ENCODE peak calls at places on chromosomes 6 and 20, in seven cellular contexts. One of them, this sample, is unnamed.

GRCh38 chr6:106927531-106928398 is 46.8 kb downstream of the CD24 start:
- DNase-seq in astrocyte of the spinal cord: peak
- DNase-seq in left ventricle myocardium inferior: peak
- DNase-seq in astrocyte: peak
- DNase-seq in cardiac muscle cell: peak
- DNase-seq in cardiac fibroblast: peak
- DNase-seq in fibroblast of pulmonary artery: peak
- DNase-seq in this sample: no peak

GRCh38 chr6:44113396-44113795 is 13.9 kb downstream of the MRPL14 start:
- DNase-seq in astrocyte: no peak
- DNase-seq in left ventricle myocardium inferior: no peak
- DNase-seq in cardiac fibroblast: no peak
- DNase-seq in astrocyte of the spinal cord: no peak
- DNase-seq in cardiac muscle cell: no peak
- DNase-seq in fibroblast of pulmonary artery: no peak
- DNase-seq in this sample: no peak

GRCh38 chr6:124199226-124199625 is 395.6 kb downstream of the NKAIN2 start:
- DNase-seq in cardiac fibroblast: no peak
- DNase-seq in astrocyte of the spinal cord: no peak
- DNase-seq in cardiac muscle cell: no peak
- DNase-seq in fibroblast of pulmonary artery: no peak
- DNase-seq in left ventricle myocardium inferior: no peak
- DNase-seq in astrocyte: no peak
- DNase-seq in this sample: no peak

GRCh38 chr20:51565741-51566140 is 23.2 kb upstream of the NFATC2 start:
- DNase-seq in cardiac fibroblast: peak
- DNase-seq in fibroblast of pulmonary artery: no peak
- DNase-seq in astrocyte of the spinal cord: peak
- DNase-seq in astrocyte: peak
- DNase-seq in left ventricle myocardium inferior: no peak
- DNase-seq in cardiac muscle cell: no peak
- DNase-seq in this sample: peak

GRCh38 chr6:134035823-134036296 is 16.6 kb downstream of the SLC2A12 start:
- DNase-seq in cardiac muscle cell: no peak
- DNase-seq in astrocyte of the spinal cord: peak
- DNase-seq in cardiac fibroblast: peak
- DNase-seq in astrocyte: peak
- DNase-seq in left ventricle myocardium inferior: no peak
- DNase-seq in fibroblast of pulmonary artery: peak
- DNase-seq in this sample: no peak

GRCh38 chr20:9220874-9221547 is 152.1 kb downstream of the PLCB4 start:
- DNase-seq in astrocyte: peak
- DNase-seq in astrocyte of the spinal cord: peak
- DNase-seq in cardiac muscle cell: peak
- DNase-seq in fibroblast of pulmonary artery: peak
- DNase-seq in left ventricle myocardium inferior: no peak
- DNase-seq in cardiac fibroblast: peak
- DNase-seq in this sample: peak

GRCh38 chr6:17998442-17998841 is 11.0 kb upstream of the KIF13A start:
- DNase-seq in cardiac muscle cell: no peak
- DNase-seq in fibroblast of pulmonary artery: no peak
- DNase-seq in astrocyte of the spinal cord: no peak
- DNase-seq in left ventricle myocardium inferior: no peak
- DNase-seq in astrocyte: no peak
- DNase-seq in cardiac fibroblast: peak
- DNase-seq in this sample: no peak

GRCh38 chr6:16505711-16506362 is 255.4 kb downstream of the ATXN1 start:
- DNase-seq in astrocyte of the spinal cord: peak
- DNase-seq in cardiac fibroblast: peak
- DNase-seq in astrocyte: peak
- DNase-seq in left ventricle myocardium inferior: no peak
- DNase-seq in cardiac muscle cell: no peak
- DNase-seq in fibroblast of pulmonary artery: peak
- DNase-seq in this sample: peak

GRCh38 chr6:158357570-158358216 is 45.4 kb downstream of the TULP4 start:
- DNase-seq in cardiac muscle cell: no peak
- DNase-seq in left ventricle myocardium inferior: no peak
- DNase-seq in fibroblast of pulmonary artery: no peak
- DNase-seq in cardiac fibroblast: no peak
- DNase-seq in astrocyte of the spinal cord: no peak
- DNase-seq in astrocyte: no peak
- DNase-seq in this sample: no peak

GRCh38 chr20:34199183-34199582 is 42.0 kb upstream of the ASIP start:
- DNase-seq in cardiac muscle cell: no peak
- DNase-seq in left ventricle myocardium inferior: no peak
- DNase-seq in cardiac fibroblast: no peak
- DNase-seq in astrocyte: no peak
- DNase-seq in fibroblast of pulmonary artery: no peak
- DNase-seq in astrocyte of the spinal cord: no peak
- DNase-seq in this sample: no peak

GRCh38 chr20:21076073-21076472 is 30.1 kb downstream of the LINC00237 start:
- DNase-seq in astrocyte of the spinal cord: no peak
- DNase-seq in cardiac fibroblast: no peak
- DNase-seq in astrocyte: no peak
- DNase-seq in fibroblast of pulmonary artery: no peak
- DNase-seq in cardiac muscle cell: no peak
- DNase-seq in left ventricle myocardium inferior: no peak
- DNase-seq in this sample: no peak

GRCh38 chr6:160000280-160000704 is 31.4 kb downstream of the IGF2R start:
- DNase-seq in left ventricle myocardium inferior: no peak
- DNase-seq in cardiac muscle cell: no peak
- DNase-seq in fibroblast of pulmonary artery: no peak
- DNase-seq in astrocyte of the spinal cord: no peak
- DNase-seq in astrocyte: peak
- DNase-seq in cardiac fibroblast: peak
- DNase-seq in this sample: no peak

GRCh38 chr6:79544299-79544927 is 7.2 kb upstream of the LCA5 start:
- DNase-seq in astrocyte: peak
- DNase-seq in fibroblast of pulmonary artery: peak
- DNase-seq in cardiac fibroblast: peak
- DNase-seq in left ventricle myocardium inferior: no peak
- DNase-seq in cardiac muscle cell: peak
- DNase-seq in astrocyte of the spinal cord: peak
- DNase-seq in this sample: no peak

GRCh38 chr6:79543411-79543810 is 6.2 kb upstream of the LCA5 start:
- DNase-seq in fibroblast of pulmonary artery: no peak
- DNase-seq in cardiac muscle cell: no peak
- DNase-seq in cardiac fibroblast: no peak
- DNase-seq in left ventricle myocardium inferior: no peak
- DNase-seq in astrocyte: no peak
- DNase-seq in astrocyte of the spinal cord: no peak
- DNase-seq in this sample: no peak

GRCh38 chr6:79546186-79546585 is 9.0 kb upstream of the LCA5 start:
- DNase-seq in fibroblast of pulmonary artery: peak
- DNase-seq in astrocyte of the spinal cord: peak
- DNase-seq in astrocyte: peak
- DNase-seq in cardiac muscle cell: no peak
- DNase-seq in cardiac fibroblast: peak
- DNase-seq in left ventricle myocardium inferior: no peak
- DNase-seq in this sample: no peak

GRCh38 chr6:79543886-79544285 is 6.7 kb upstream of the LCA5 start:
- DNase-seq in cardiac fibroblast: no peak
- DNase-seq in astrocyte: no peak
- DNase-seq in cardiac muscle cell: no peak
- DNase-seq in left ventricle myocardium inferior: no peak
- DNase-seq in astrocyte of the spinal cord: no peak
- DNase-seq in fibroblast of pulmonary artery: no peak
- DNase-seq in this sample: no peak

DNA sequence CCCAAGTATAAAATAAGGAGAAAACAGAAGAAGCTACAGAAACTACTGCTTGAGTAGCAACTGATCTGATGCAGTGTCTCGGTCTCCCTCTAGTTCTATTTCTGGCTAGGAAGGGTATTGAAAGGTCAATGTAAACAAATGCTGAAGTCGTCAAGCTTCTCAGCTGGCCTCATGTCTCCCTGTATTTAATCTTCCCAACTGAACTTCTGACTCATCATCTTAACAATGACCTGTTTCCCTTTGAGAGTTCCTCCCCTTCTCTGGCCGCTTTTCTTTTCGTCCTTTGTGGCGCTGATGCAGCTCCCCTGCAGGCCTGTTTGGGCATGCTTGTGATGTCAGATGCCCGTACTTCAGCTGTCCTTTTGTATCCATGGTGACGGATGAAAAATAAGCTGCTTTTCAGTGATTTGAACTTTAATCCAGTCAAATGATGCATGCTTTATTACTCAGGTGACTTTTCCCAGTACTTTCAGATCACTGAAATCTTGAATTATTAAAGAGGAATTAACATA is 7.8 kb upstream of the LCA5 start:
- DNase-seq in fibroblast of pulmonary artery: peak
- DNase-seq in astrocyte of the spinal cord: peak
- DNase-seq in astrocyte: peak
- DNase-seq in cardiac fibroblast: peak
- DNase-seq in cardiac muscle cell: peak
- DNase-seq in left ventricle myocardium inferior: peak
- DNase-seq in this sample: peak
- TF ChIP-seq CTCF in fibroblast of pulmonary artery: peak
- TF ChIP-seq CTCF in astrocyte of the spinal cord: peak
- TF ChIP-seq CTCF in astrocyte: peak
- TF ChIP-seq CTCF in cardiac fibroblast: peak
- TF ChIP-seq CTCF in cardiac muscle cell: peak
- TF ChIP-seq CTCF in left ventricle myocardium inferior: peak
- TF ChIP-seq CTCF in this sample: peak

GRCh38 chr20:3092611-3093379 is 8.3 kb upstream of the AVP start:
- DNase-seq in astrocyte of the spinal cord: no peak
- DNase-seq in fibroblast of pulmonary artery: no peak
- DNase-seq in astrocyte: peak
- DNase-seq in cardiac muscle cell: no peak
- DNase-seq in cardiac fibroblast: peak
- DNase-seq in left ventricle myocardium inferior: no peak
- DNase-seq in this sample: no peak
- H3K4me3 ChIP-seq in astrocyte of the spinal cord: peak
- H3K4me3 ChIP-seq in fibroblast of pulmonary artery: peak
- H3K4me3 ChIP-seq in astrocyte: peak
- H3K4me3 ChIP-seq in cardiac muscle cell: no peak
- H3K4me3 ChIP-seq in cardiac fibroblast: no peak
- H3K4me3 ChIP-seq in left ventricle myocardium inferior: peak
- H3K4me3 ChIP-seq in this sample: peak

GRCh38 chr6:131807644-131808459 is at the start of gene ENPP1:
- DNase-seq in astrocyte: peak
- DNase-seq in fibroblast of pulmonary artery: peak
- DNase-seq in astrocyte of the spinal cord: peak
- DNase-seq in left ventricle myocardium inferior: peak
- DNase-seq in cardiac muscle cell: peak
- DNase-seq in cardiac fibroblast: peak
- DNase-seq in this sample: no peak
- TF ChIP-seq CTCF in astrocyte: no peak
- TF ChIP-seq CTCF in fibroblast of pulmonary artery: no peak
- TF ChIP-seq CTCF in astrocyte of the spinal cord: peak
- TF ChIP-seq CTCF in left ventricle myocardium inferior: peak
- TF ChIP-seq CTCF in cardiac muscle cell: peak
- TF ChIP-seq CTCF in cardiac fibroblast: peak
- TF ChIP-seq CTCF in this sample: peak

GRCh38 chr6:2768696-2769095 is 3.5 kb downstream of the WRNIP1 start:
- DNase-seq in astrocyte of the spinal cord: no peak
- DNase-seq in astrocyte: no peak
- DNase-seq in fibroblast of pulmonary artery: no peak
- DNase-seq in left ventricle myocardium inferior: no peak
- DNase-seq in cardiac fibroblast: no peak
- DNase-seq in cardiac muscle cell: no peak
- DNase-seq in this sample: no peak
- H3K4me3 ChIP-seq in astrocyte of the spinal cord: no peak
- H3K4me3 ChIP-seq in astrocyte: no peak
- H3K4me3 ChIP-seq in fibroblast of pulmonary artery: peak
- H3K4me3 ChIP-seq in left ventricle myocardium inferior: peak
- H3K4me3 ChIP-seq in cardiac fibroblast: no peak
- H3K4me3 ChIP-seq in cardiac muscle cell: no peak
- H3K4me3 ChIP-seq in this sample: no peak

GRCh38 chr6:77463881-77464867 is 883 bp upstream of the HTR1B start:
- DNase-seq in astrocyte of the spinal cord: peak
- DNase-seq in left ventricle myocardium inferior: no peak
- DNase-seq in astrocyte: no peak
- DNase-seq in cardiac muscle cell: peak
- DNase-seq in fibroblast of pulmonary artery: no peak
- DNase-seq in cardiac fibroblast: peak
- DNase-seq in this sample: no peak

GRCh38 chr6:77461796-77462195 is 1.5 kb downstream of the HTR1B start:
- DNase-seq in cardiac muscle cell: peak
- DNase-seq in fibroblast of pulmonary artery: no peak
- DNase-seq in cardiac fibroblast: no peak
- DNase-seq in astrocyte: no peak
- DNase-seq in astrocyte of the spinal cord: no peak
- DNase-seq in left ventricle myocardium inferior: no peak
- DNase-seq in this sample: no peak

GRCh38 chr6:77466055-77467028 is 3.1 kb upstream of the HTR1B start:
- DNase-seq in cardiac fibroblast: peak
- DNase-seq in left ventricle myocardium inferior: peak
- DNase-seq in cardiac muscle cell: peak
- DNase-seq in astrocyte of the spinal cord: peak
- DNase-seq in astrocyte: peak
- DNase-seq in fibroblast of pulmonary artery: peak
- DNase-seq in this sample: no peak

GRCh38 chr6:77463308-77463880 is at the start of gene HTR1B:
- DNase-seq in left ventricle myocardium inferior: no peak
- DNase-seq in astrocyte: peak
- DNase-seq in cardiac muscle cell: peak
- DNase-seq in cardiac fibroblast: peak
- DNase-seq in astrocyte of the spinal cord: peak
- DNase-seq in fibroblast of pulmonary artery: no peak
- DNase-seq in this sample: no peak

DNA sequence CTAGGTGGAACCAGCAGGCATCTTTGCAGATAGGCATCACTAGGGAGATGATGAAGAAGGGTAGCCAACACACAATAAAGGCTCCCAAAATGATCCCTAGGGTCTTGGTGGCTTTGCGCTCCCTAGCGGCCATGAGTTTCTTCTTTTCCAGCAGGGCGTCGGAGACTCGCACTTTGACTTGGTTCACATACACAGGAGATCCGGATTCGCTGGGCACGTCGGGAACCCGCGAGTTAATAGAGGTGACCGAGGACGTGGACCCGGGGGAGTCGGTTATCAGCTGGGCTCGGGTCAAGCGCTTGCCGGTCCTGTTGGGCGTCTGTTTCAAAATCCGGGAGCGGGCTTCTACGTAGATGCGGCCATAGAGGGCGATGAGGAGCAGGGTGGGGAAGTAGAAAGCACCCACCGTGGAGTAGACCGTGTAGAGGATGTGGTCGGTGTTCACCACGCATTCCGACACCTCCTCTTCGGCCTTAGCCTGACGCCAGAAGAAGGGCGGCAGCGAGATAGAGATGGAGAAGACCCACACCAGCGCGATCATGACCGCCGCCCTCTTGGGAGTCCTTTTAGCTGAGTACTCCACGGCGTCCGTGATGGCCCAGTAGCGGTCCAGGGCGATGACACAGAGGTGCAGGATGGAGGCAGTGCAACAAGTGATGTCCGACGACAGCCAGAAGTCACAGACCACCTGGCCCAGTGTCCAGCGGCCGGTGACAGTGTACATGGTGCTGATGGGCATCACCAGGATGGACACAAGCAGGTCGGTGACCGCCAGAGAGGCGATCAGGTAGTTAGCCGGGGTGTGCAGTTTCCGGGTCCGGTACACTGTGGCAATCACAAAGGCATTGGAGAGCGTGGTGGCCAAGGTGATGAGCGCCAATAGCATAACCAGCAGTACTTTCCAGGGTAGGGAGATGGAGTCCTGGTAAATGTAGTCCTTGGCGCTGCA is 658 bp downstream of the HTR1B start:
- DNase-seq in cardiac fibroblast: peak
- DNase-seq in left ventricle myocardium inferior: no peak
- DNase-seq in fibroblast of pulmonary artery: no peak
- DNase-seq in astrocyte: peak
- DNase-seq in astrocyte of the spinal cord: peak
- DNase-seq in cardiac muscle cell: peak
- DNase-seq in this sample: no peak
- TF ChIP-seq CTCF in cardiac fibroblast: peak
- TF ChIP-seq CTCF in left ventricle myocardium inferior: peak
- TF ChIP-seq CTCF in fibroblast of pulmonary artery: peak
- TF ChIP-seq CTCF in astrocyte: peak
- TF ChIP-seq CTCF in astrocyte of the spinal cord: peak
- TF ChIP-seq CTCF in cardiac muscle cell: peak
- TF ChIP-seq CTCF in this sample: peak

This sample was measured in AG09309.